ENCODE peak calls at places on chromosomes 2 and 18, in ten cellular contexts. N is Peyer's patch, Z is fibroblast of lung, P is transverse colon, I is heart right ventricle, U is GM12865, C is A549, O is astrocyte, X is stomach, V is epithelial cell of esophagus. D is an unnamed sample.

GRCh38 chr2:73028841-73029240 is 42.7 kb downstream of the SFXN5 start:
- DNase-seq in U (no peak), I (peak), Z (no peak), O (no peak), X (no peak), V (no peak), N (no peak), P (no peak), C (no peak), D (no peak)

GRCh38 chr2:138421971-138422335 is 79.6 kb upstream of the SPOPL start:
- DNase-seq in Z (peak), X (no peak), I (no peak), O (peak), C (no peak), N (no peak), U (no peak), V (peak), P (no peak), D (no peak)

GRCh38 chr2:162333968-162334367 is 10.0 kb upstream of the GCA start:
- DNase-seq in N (peak), I (no peak), U (peak), P (peak), O (no peak), V (peak), C (no peak), Z (no peak), X (peak), D (peak)

GRCh38 chr2:26399781-26400376 is 1.8 kb upstream of the DRC1 start:
- DNase-seq in U (peak), O (no peak), P (no peak), Z (no peak), N (no peak), C (no peak), I (no peak), X (no peak), V (no peak), D (peak)

GRCh38 chr2:158602027-158602426 is 145.3 kb downstream of the PKP4 start:
- DNase-seq in C (no peak), Z (no peak), P (peak), X (peak), U (no peak), O (no peak), N (no peak), V (peak), I (no peak), D (no peak)

GRCh38 chr18:9029131-9029530 is 73.4 kb upstream of the NDUFV2 start:
- DNase-seq in U (no peak), O (peak), C (no peak), Z (no peak), I (no peak), P (no peak), X (no peak), N (no peak), V (no peak), D (no peak)

GRCh38 chr2:24926602-24927252 is 6.7 kb upstream of the ADCY3 start:
- DNase-seq in I (peak), O (no peak), P (peak), X (peak), N (no peak), V (peak), C (no peak), U (peak), Z (peak), D (peak)

GRCh38 chr2:96116424-96116878 is at the start of gene ADRA2B:
- DNase-seq in Z (no peak), O (no peak), U (peak), P (peak), C (peak), N (peak), X (peak), I (peak), V (peak), D (no peak)

GRCh38 chr2:128305555-128306080 is 13.1 kb downstream of the HS6ST1 start:
- DNase-seq in O (no peak), U (peak), V (peak), I (no peak), X (no peak), Z (no peak), N (no peak), C (no peak), P (no peak), D (no peak)

GRCh38 chr2:218329027-218329825 is 27.4 kb upstream of the CATIP start:
- DNase-seq in O (no peak), I (no peak), P (no peak), Z (no peak), X (no peak), U (peak), C (no peak), N (no peak), V (no peak), D (no peak)

GRCh38 chr2:152042636-152043615 is 55.9 kb downstream of the CACNB4 start:
- DNase-seq in Z (no peak), X (no peak), P (no peak), O (no peak), U (peak), N (no peak), C (no peak), V (no peak), I (no peak), D (no peak)

GRCh38 chr2:144554811-144555210 is 34.9 kb upstream of the ZEB2 start:
- DNase-seq in C (no peak), V (no peak), X (no peak), P (no peak), Z (peak), U (no peak), N (no peak), O (no peak), I (no peak), D (no peak)

GRCh38 chr2:145692971-145693478 is 1173.1 kb upstream of the ZEB2 start:
- DNase-seq in X (peak), P (no peak), I (no peak), Z (peak), O (peak), U (peak), C (no peak), N (no peak), V (peak), D (peak)

GRCh38 chr2:157257312-157258252 is at the start of gene GALNT5:
- DNase-seq in I (peak), O (peak), N (no peak), X (peak), P (peak), Z (peak), U (no peak), C (peak), V (peak), D (no peak)

GRCh38 chr2:117470311-117471095 is 344.0 kb upstream of the DDX18 start:
- DNase-seq in U (peak), O (no peak), N (no peak), C (no peak), X (peak), P (peak), I (peak), Z (no peak), V (peak), D (peak)

GRCh38 chr2:226023383-226023782 is 623.9 kb downstream of the NYAP2 start:
- DNase-seq in C (no peak), P (no peak), X (no peak), N (no peak), Z (no peak), U (no peak), O (no peak), I (no peak), V (no peak), D (no peak)

GRCh38 chr2:128618642-128619041 is 300.0 kb upstream of the HS6ST1 start:
- DNase-seq in V (no peak), C (no peak), U (no peak), N (no peak), Z (no peak), O (no peak), P (no peak), I (no peak), X (no peak), D (no peak)

GRCh38 chr2:7011376-7012083 is 94.3 kb downstream of the RNF144A start:
- DNase-seq in C (no peak), O (peak), Z (peak), V (no peak), I (no peak), U (no peak), N (no peak), P (no peak), X (no peak), D (no peak)

GRCh38 chr2:238914648-238915015 is 66.7 kb downstream of the TWIST2 start:
- DNase-seq in Z (peak), I (no peak), V (peak), P (no peak), C (no peak), N (no peak), O (peak), X (no peak), U (no peak), D (no peak)

GRCh38 chr2:43161650-43162542 is 64.5 kb downstream of the ZFP36L2 start:
- DNase-seq in Z (no peak), V (no peak), C (no peak), X (peak), O (no peak), N (no peak), P (peak), U (no peak), I (no peak), D (no peak)

GRCh38 chr2:67041051-67041450 is 356.1 kb upstream of the ETAA1 start:
- DNase-seq in Z (no peak), N (no peak), U (no peak), C (no peak), O (no peak), I (no peak), V (no peak), X (no peak), P (no peak), D (no peak)

DNA sequence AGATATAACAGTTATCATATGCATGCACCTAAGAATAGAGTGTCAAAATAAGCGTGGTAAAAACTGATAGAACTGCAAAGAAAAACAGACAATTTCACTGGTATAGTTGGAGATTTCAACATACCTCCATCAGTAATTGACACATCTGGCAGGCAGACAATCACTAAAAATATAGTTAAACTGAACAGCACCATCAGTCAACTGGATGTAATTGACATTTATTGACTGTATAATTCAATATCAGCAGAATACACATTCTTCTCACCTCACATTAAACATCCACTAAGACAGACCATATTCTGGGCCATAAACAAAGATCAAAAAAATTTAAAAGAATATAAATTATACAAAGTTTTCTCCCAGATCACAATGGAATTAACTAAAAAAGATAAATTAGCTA is 378.5 kb upstream of the RGPD4 start:
- DNase-seq in I (no peak), U (no peak), O (no peak), N (no peak), P (no peak), V (no peak), X (no peak), C (no peak), Z (no peak), D (no peak)
- TF ChIP-seq CTCF in I (no peak), U (no peak), O (no peak), N (no peak), P (no peak), V (no peak), X (no peak), C (no peak), Z (no peak), D (no peak)

DNA sequence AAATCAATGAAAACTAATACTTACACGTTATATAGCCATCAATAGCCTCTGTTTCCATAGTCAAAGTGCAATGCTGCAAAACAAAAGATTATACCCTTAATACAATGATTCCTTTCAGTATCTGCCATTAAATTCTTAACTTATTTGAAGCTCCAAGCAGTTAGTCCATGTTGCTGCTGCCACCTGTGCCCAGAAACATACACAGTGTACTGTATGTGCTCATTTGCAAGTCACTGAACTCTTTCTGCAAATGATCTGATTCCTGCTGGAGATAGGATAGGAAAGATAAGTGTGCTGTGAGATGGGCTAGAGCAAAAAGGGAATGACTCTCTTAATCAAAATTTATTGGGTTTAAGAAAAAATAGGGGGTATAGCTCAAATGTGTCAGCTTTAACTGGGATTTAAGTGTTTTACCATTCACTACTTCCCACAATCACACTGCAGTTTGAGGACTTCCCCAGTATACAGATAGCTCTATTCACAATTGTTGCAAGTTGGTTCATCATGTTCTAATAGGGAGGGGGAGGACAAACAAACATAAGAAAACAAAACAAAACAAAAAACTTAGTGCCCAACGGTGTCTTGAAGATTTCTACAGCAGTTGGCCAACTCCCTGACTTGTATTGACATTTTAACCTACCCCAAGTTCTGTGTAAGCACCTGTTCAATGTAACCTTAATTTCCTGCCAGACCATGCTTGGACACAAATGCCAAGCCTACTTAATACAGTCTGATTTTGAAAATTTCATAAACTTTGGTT is 2.7 kb downstream of the IKZF2 start:
- DNase-seq in C (no peak), X (no peak), I (no peak), P (no peak), Z (no peak), U (peak), N (no peak), O (no peak), V (no peak), D (no peak)
- H3K4me3 ChIP-seq in C (no peak), X (peak), I (peak), P (no peak), Z (peak), U (peak), N (no peak), O (peak), V (peak), D (no peak)

GRCh38 chr2:20452551-20452950 is 5.7 kb downstream of the RHOB start:
- DNase-seq in C (no peak), I (peak), Z (peak), U (no peak), N (no peak), V (peak), P (no peak), X (peak), O (peak), D (no peak)
- TF ChIP-seq CTCF in C (no peak), I (peak), Z (peak), U (no peak), N (no peak), V (peak), P (no peak), X (no peak), O (no peak), D (no peak)

DNA sequence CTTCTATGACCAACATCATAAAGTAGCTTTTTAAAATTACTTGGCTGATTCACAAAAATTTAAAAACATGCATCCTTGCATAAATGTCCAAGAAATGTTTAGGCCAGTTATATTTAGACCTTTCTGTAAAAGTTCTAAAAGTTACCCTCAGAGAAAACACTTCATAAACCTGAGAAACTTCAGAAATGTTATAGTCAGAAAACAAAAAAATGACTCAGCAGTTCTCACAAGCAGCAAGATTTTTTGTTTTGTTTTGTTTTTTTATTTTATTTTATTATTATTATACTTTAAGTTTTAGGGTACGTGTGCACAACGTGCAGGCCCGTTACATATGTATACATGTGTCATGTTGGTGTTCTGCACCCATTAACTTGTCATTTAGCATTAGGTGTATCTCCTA is 648.1 kb downstream of the LRP1B start:
- DNase-seq in V (no peak), U (no peak), C (no peak), P (no peak), X (no peak), O (no peak), Z (no peak), N (no peak), I (no peak), D (no peak)
- H3K4me3 ChIP-seq in V (no peak), U (no peak), C (no peak), P (no peak), X (no peak), O (no peak), Z (no peak), N (no peak), I (no peak), D (no peak)

DNA sequence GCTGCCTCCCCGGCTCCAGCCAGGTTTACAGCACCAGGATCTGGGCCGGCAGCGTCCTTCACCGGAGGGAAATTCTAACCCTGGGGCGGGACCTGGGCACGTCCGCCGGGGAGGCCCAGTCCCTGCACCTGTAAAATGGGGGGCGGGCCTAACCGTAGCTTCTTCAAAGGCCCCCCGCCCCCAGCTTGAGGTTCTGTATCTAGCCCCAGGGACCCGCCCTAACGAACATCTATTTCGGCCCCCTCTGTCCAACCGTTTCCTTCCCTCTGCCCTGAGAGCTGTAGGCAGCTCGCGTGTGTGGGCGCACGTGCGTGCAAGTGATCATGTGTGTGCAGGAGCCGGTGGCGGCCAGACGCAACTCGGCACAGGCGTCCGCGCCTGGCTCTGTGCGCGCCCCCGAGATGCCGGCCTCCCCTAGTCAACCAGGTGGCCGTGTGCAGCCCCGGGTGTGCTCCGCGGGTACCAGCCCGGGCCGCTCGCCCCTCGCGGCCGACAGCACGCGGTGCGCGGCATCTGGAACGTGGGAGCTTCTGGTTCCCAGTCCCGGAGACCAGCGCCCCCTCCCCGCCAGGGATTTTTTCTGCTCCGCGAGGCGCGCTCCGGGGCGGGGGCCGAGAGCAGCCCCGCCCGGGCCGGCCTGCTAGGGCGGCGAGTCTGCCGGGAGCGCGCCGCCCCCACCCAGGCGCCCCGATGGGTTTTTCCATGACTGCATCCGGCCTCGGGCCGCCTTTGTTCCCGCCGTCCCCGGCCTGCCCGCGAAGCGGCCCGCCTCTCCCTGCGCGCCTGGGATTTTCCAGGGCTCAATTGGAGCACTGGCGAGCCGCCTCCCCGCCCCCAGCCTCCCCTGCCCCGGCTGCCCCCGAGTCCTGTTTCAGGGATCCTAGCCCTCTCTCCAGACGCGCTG is 21.2 kb downstream of the TEX44 start:
- DNase-seq in C (peak), N (peak), O (peak), U (peak), P (peak), Z (peak), I (peak), V (peak), X (peak), D (peak)
- TF ChIP-seq CTCF in C (peak), N (peak), O (no peak), U (peak), P (peak), Z (no peak), I (peak), V (peak), X (peak), D (no peak)

GRCh38 chr18:11751305-11752115 is 62.4 kb downstream of the GNAL start:
- DNase-seq in N (no peak), V (peak), O (no peak), P (no peak), X (no peak), Z (no peak), U (no peak), C (no peak), I (no peak), D (no peak)
- H3K4me3 ChIP-seq in N (no peak), V (peak), O (no peak), P (no peak), X (peak), Z (no peak), U (no peak), C (peak), I (peak), D (no peak)

GRCh38 chr18:12119358-12119757 is 25.7 kb downstream of the ANKRD62 start:
- DNase-seq in N (no peak), U (no peak), I (no peak), O (no peak), X (no peak), C (no peak), P (no peak), V (no peak), Z (no peak), D (no peak)

GRCh38 chr18:12121175-12122095 is 27.8 kb downstream of the ANKRD62 start:
- DNase-seq in V (no peak), P (no peak), X (no peak), N (no peak), I (no peak), Z (peak), U (no peak), O (no peak), C (no peak), D (no peak)
- TF ChIP-seq CTCF in V (peak), P (no peak), X (no peak), N (no peak), I (no peak), Z (peak), U (peak), O (peak), C (peak), D (no peak)

DNA sequence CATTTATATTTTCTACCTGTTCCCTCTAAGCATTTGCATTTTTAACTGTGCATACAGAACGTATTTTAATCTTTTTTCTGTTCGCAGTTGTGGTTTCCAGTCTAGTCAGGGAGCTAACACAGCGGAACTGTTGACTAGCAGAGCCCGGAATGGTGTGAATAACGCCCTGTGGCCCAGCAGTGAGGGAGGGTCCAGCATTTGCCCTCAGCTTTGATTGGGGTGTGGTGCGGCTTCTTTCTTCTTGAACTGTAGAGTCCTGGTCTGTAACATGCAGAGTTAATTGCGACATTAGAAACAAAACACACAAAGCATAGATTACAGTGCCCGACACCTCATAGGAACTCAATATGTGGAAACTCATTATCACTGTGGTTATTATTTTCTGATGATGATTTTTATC is 253.5 kb downstream of the SOX11 start:
- DNase-seq in U (no peak), N (no peak), O (no peak), I (no peak), C (no peak), P (no peak), Z (no peak), X (no peak), V (no peak), D (no peak)
- H3K4me3 ChIP-seq in U (no peak), N (no peak), O (no peak), I (no peak), C (no peak), P (no peak), Z (no peak), X (no peak), V (no peak), D (no peak)

D was measured in HL-60.